ENCODE peak calls at places on chromosomes 1 and 21, in six cellular contexts. S, E, K, B, U and P are unnamed samples.

GRCh38 chr1:48600182-48600581 is 128.2 kb upstream of the SPATA6 start:
- DNase-seq in K (no peak), U (no peak), S (no peak), B (no peak), E (no peak), P (no peak)

GRCh38 chr1:98870959-98871903 is 133.4 kb downstream of the PLPPR5 start:
- DNase-seq in B (no peak), E (no peak), U (no peak), S (no peak), K (no peak), P (peak)

GRCh38 chr1:82567308-82567707 is 766.6 kb downstream of the ADGRL2 start:
- DNase-seq in E (no peak), U (no peak), S (no peak), K (no peak), B (no peak), P (peak)

GRCh38 chr1:56147020-56147419 is 432.3 kb downstream of the PLPP3 start:
- DNase-seq in B (no peak), S (no peak), U (no peak), E (no peak), K (no peak), P (no peak)

GRCh38 chr1:89980605-89981004 is 14.3 kb upstream of the ZNF326 start:
- DNase-seq in U (no peak), B (no peak), E (no peak), K (peak), S (no peak), P (no peak)

GRCh38 chr21:15159382-15160020 is 94.7 kb upstream of the NRIP1 start:
- DNase-seq in U (no peak), K (no peak), E (no peak), S (no peak), B (no peak), P (peak)

GRCh38 chr1:200428482-200429205 is 18.8 kb upstream of the ZNF281 start:
- DNase-seq in K (peak), U (no peak), E (no peak), S (no peak), B (no peak), P (peak)

GRCh38 chr1:184222561-184223157 is 164.2 kb upstream of the C1orf21 start:
- DNase-seq in S (no peak), U (no peak), E (peak), B (peak), K (peak), P (peak)

GRCh38 chr21:40052276-40052675 is 185.0 kb downstream of the PCP4 start:
- DNase-seq in B (no peak), S (no peak), K (no peak), E (no peak), U (no peak), P (no peak)

GRCh38 chr1:57112148-57112547 is 146.3 kb upstream of the C8B start:
- DNase-seq in K (no peak), B (no peak), E (no peak), U (no peak), S (no peak), P (peak)

GRCh38 chr1:8145525-8145924 is 119.4 kb upstream of the ERRFI1 start:
- DNase-seq in U (no peak), S (no peak), B (no peak), K (no peak), E (no peak), P (peak)

GRCh38 chr1:184296466-184297243 is 90.2 kb upstream of the C1orf21 start:
- DNase-seq in U (peak), B (peak), E (peak), K (peak), S (no peak), P (peak)

GRCh38 chr1:30159015-30159414 is 564.4 kb downstream of the MATN1 start:
- DNase-seq in K (no peak), E (no peak), S (no peak), B (no peak), U (no peak), P (no peak)

GRCh38 chr1:47587891-47588582 is 150.2 kb downstream of the FOXD2 start:
- DNase-seq in U (no peak), B (no peak), E (no peak), S (no peak), K (no peak), P (no peak)

GRCh38 chr1:160096491-160097116 is 1.8 kb downstream of the IGSF8 start:
- DNase-seq in K (peak), B (peak), S (no peak), U (no peak), E (no peak), P (no peak)

GRCh38 chr1:19596065-19596718 is 47.9 kb upstream of the NBL1 start:
- DNase-seq in U (no peak), B (no peak), S (no peak), E (no peak), K (no peak), P (no peak)

GRCh38 chr1:1550591-1551432 is 10.4 kb upstream of the TMEM240 start:
- DNase-seq in S (no peak), U (no peak), K (no peak), E (no peak), B (no peak), P (peak)

GRCh38 chr1:66685670-66686069 is 66.6 kb upstream of the DYNLT5 start:
- DNase-seq in B (no peak), U (no peak), K (peak), E (no peak), S (no peak), P (peak)

GRCh38 chr1:21524686-21525339 is 15.6 kb downstream of the ALPL start:
- DNase-seq in S (no peak), E (no peak), U (no peak), K (no peak), B (no peak), P (no peak)

GRCh38 chr21:43866233-43866632 is 1.2 kb downstream of the AGPAT3 start:
- DNase-seq in U (no peak), S (no peak), B (peak), E (peak), K (peak), P (peak)

GRCh38 chr1:217311766-217312165 is 319.1 kb downstream of the GPATCH2 start:
- DNase-seq in K (no peak), B (no peak), S (no peak), U (no peak), E (no peak), P (no peak)

GRCh38 chr1:182083851-182084486 is 22.5 kb upstream of the ZNF648 start:
- DNase-seq in K (no peak), E (no peak), B (no peak), S (no peak), U (no peak), P (no peak)

GRCh38 chr1:151972533-151973270 is 21.0 kb downstream of the S100A10 start:
- DNase-seq in S (no peak), K (peak), U (no peak), E (no peak), B (peak), P (peak)

GRCh38 chr1:46616277-46617107 is at the start of gene MOB3C:
- DNase-seq in K (peak), E (peak), B (peak), U (peak), S (peak), P (peak)

GRCh38 chr1:46174448-46175231 is at the start of gene TSPAN1:
- DNase-seq in B (peak), K (peak), E (no peak), U (no peak), S (no peak), P (no peak)

GRCh38 chr21:46210378-46211136 is 18.0 kb downstream of the LSS start:
- DNase-seq in U (no peak), B (peak), E (no peak), K (no peak), S (no peak), P (no peak)

GRCh38 chr1:208682664-208683013 is 438.5 kb upstream of the PLXNA2 start:
- DNase-seq in U (no peak), E (no peak), K (no peak), S (no peak), B (no peak), P (no peak)

GRCh38 chr1:168972887-168973286 is 133.6 kb upstream of the ATP1B1 start:
- DNase-seq in E (no peak), U (no peak), B (no peak), K (no peak), S (no peak), P (no peak)

GRCh38 chr1:219701453-219701852 is 88.5 kb upstream of the ZC3H11B start:
- DNase-seq in B (no peak), E (no peak), U (no peak), S (no peak), K (no peak), P (no peak)

DNA sequence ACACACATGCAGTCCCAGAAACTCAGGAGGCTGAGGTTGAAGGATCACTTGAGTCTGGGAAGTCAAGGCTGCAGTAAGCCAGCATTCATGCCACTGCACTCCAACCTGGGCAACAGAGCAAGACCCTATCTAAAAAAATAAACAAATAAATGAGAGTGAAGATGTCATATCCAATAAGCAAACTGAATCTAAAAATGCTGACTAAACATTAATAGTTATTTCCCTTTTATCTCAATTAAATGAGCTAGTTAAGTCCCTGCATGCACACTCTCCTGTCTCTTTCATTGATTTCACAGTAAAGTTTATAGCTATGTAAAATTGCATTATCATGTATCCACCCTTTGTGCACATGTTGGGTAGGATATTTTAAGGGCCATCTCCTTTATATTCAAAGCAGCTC is 81.1 kb upstream of the L1TD1 start:
- DNase-seq in S (no peak), U (no peak), B (no peak), K (no peak), E (no peak), P (no peak)
- H3K4me3 ChIP-seq in S (no peak), U (no peak), B (no peak), K (no peak), E (no peak), P (no peak)

GRCh38 chr1:241870290-241870689 is 22.3 kb downstream of the EXO1 start:
- DNase-seq in K (peak), B (no peak), U (no peak), S (no peak), E (no peak), P (no peak)
- H3K4me3 ChIP-seq in K (no peak), B (no peak), U (no peak), S (no peak), E (no peak), P (no peak)

DNA sequence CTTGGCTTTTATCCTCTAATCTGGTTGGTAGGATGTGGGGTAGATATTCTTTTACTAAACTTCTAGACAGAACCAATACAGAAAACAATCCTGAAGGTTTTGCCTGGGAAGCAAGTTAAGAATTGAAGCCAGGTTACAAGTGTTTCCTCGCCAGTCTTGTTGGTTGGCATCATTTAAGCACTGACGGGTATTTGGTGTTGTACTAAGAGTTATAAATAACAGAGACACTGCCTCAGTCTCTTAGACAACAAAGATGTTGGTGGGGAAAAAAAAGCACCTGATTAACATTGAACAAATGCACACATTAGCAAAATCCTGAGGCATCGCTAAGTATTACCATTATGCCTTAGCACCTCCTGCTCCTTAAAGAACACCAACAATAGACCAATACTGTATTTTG is 272.2 kb downstream of the BRINP2 start:
- DNase-seq in K (no peak), U (no peak), B (no peak), E (no peak), S (no peak), P (no peak)
- H3K4me3 ChIP-seq in K (no peak), U (no peak), B (no peak), E (no peak), S (no peak), P (no peak)

DNA sequence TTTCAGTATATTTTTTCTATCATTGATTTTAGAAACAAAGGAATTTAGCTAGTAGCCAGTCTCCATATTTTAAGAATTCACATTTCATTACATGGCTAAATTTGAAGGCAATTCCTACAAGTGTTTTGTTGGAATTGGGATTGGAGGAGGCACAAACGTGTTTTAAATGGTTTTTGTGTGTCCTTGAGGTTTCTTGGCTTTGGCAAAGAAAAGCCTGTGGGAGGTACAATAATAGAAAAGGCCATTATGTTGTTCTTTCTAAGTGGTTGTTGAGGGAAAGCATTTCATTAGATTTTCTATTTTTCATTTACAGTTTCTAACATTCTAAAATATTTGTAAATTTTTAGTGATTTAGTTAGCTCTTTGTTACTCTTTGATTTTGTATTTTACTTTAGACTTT is 70.2 kb upstream of the KIAA1614 start:
- DNase-seq in U (no peak), B (no peak), S (no peak), K (no peak), E (no peak), P (peak)
- H3K4me3 ChIP-seq in U (no peak), B (no peak), S (no peak), K (no peak), E (no peak), P (no peak)

GRCh38 chr1:28135910-28136635 is 40.4 kb downstream of the PTAFR start:
- DNase-seq in E (no peak), B (no peak), K (no peak), S (no peak), U (no peak), P (no peak)

GRCh38 chr1:28130901-28131300 is 42.5 kb upstream of the EYA3 start:
- DNase-seq in E (no peak), U (no peak), B (no peak), S (no peak), K (no peak), P (no peak)

GRCh38 chr1:28129150-28129549 is 40.7 kb upstream of the EYA3 start:
- DNase-seq in E (no peak), S (no peak), K (peak), B (no peak), U (no peak), P (peak)

GRCh38 chr1:28134651-28135207 is 41.8 kb downstream of the PTAFR start:
- DNase-seq in U (no peak), S (no peak), B (no peak), E (no peak), K (no peak), P (no peak)

GRCh38 chr1:28132110-28132897 is 43.9 kb upstream of the EYA3 start:
- DNase-seq in K (no peak), E (no peak), U (no peak), B (no peak), S (no peak), P (no peak)
- H3K4me3 ChIP-seq in K (no peak), E (no peak), U (no peak), B (no peak), S (no peak), P (no peak)

DNA sequence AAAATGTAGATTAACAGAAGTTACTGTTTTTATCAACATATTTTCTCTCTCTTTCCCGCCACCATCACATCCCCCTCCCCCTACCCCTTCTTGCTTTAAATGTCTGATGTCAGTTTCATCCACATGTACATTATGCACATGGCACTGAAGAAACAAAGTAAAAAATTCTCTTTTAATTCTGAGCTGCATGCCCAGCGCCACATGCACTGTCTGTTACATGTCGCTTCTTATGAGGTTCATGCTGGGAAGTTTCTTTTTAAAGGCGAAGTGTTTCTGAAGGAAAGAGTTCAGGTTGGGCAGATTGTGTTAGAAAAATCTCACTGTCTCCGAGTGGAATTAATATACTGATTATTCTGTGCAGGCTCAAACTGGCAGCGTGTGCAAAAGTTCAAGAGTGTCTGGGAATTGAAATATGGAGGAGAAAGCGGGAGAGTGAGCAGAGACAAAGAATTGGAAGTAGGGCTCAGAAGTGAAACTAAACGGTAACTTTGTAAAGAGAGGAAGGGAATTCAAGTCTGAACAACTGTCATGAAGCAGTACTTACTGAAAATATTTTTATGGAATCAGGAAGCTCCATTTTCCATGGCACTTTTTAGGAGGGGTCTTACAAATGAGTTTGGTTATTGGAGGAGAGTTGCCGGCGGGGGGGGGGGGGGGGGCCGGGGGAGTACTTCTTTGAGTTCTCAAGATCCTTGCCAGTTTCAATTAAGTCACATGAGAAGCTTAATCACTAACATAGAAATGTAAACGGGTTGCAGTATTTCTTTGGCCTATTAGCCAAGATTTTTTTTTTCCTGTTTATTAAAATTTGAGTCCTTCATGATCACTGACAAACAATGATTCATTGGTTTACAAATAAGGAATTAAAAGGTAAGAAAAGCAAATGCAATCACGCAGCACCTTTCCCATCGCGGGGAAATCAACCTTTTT is 217.7 kb downstream of the SDCCAG8 start:
- DNase-seq in S (no peak), U (no peak), B (no peak), K (peak), E (no peak), P (peak)
- H3K4me3 ChIP-seq in S (no peak), U (peak), B (peak), K (peak), E (peak), P (peak)

DNA sequence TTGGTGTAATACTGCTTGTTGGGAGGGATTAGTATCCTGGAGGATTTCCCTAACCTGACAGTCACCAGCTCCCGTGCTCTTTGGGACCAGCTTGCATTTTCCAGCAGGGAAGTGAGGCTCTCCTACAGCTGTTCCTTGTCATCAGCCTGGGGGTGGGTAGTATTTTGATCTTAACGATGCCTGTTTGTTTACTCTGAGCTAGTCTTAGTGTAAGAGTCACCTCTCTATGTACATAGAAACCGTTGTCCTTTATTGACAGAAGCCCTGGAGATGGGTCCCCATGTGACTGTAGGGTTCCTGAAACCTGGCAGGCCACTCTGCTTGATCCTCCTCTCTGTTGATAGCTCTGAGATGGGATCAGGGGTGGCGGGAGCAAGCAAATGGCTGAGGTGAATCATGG is 58.0 kb downstream of the ACP6 start:
- DNase-seq in E (no peak), B (no peak), U (no peak), S (no peak), K (no peak), P (no peak)
- H3K4me3 ChIP-seq in E (no peak), B (no peak), U (no peak), S (no peak), K (no peak), P (no peak)